ENCODE peak calls at places on chromosomes 12 and 14, in ten cellular contexts. G is aorta, O is heart left ventricle, Y is fibroblast of the aortic adventitia, T is adipocyte, V is A549, R is epithelial cell of proximal tubule, W is HCT116, Z is GM12878, E is MM.1S. J is an unnamed sample.

GRCh38 chr12:34393086-34393820 is 371.0 kb downstream of the ALG10 start:
- DNase-seq in Y (no peak), E (no peak), G (peak; percentile 70), Z (no peak), W (no peak), R (no peak), T (no peak), O (peak; percentile 2), V (no peak), J (no peak)

GRCh38 chr12:38934696-38935095 is 29.3 kb upstream of the CPNE8 start:
- DNase-seq in Z (no peak), R (no peak), E (no peak), V (no peak), W (no peak), G (no peak), O (no peak), Y (peak; percentile 9), T (no peak), J (no peak)

GRCh38 chr12:58528266-58528665 is 392.0 kb downstream of the LRIG3 start:
- DNase-seq in W (no peak), G (no peak), Y (no peak), E (no peak), R (no peak), O (no peak), Z (no peak), V (no peak), T (no peak), J (no peak)

GRCh38 chr14:104105071-104105821 is 19.7 kb downstream of the ASPG start:
- DNase-seq in R (no peak), Y (no peak), G (peak; percentile 59), W (no peak), E (no peak), T (no peak), V (no peak), O (no peak), Z (no peak), J (no peak)

GRCh38 chr14:54108481-54109471 is 152.2 kb upstream of the BMP4 start:
- DNase-seq in V (peak; percentile 17), Y (peak; percentile 95), G (no peak), T (peak; percentile 69), W (peak; percentile 48), R (peak; percentile 38), O (no peak), Z (no peak), E (no peak), J (peak; percentile 31)

GRCh38 chr12:60148831-60149230 is 553.0 kb downstream of the SLC16A7 start:
- DNase-seq in R (peak; percentile 26), G (no peak), O (no peak), W (peak; percentile 4), Z (no peak), V (peak; percentile 6), T (peak; percentile 82), Y (peak; percentile 92), E (no peak), J (peak; percentile 56)

GRCh38 chr12:95694148-95694547 is 96.4 kb downstream of the NTN4 start:
- DNase-seq in G (peak; percentile 76), Z (no peak), T (no peak), O (peak; percentile 65), V (no peak), E (no peak), Y (no peak), W (no peak), R (no peak), J (no peak)

GRCh38 chr14:96275182-96276112 is 19.4 kb downstream of the BDKRB1 start:
- DNase-seq in T (peak; percentile 91), G (peak; percentile 93), W (peak; percentile 29), E (peak; percentile 35), Y (peak; percentile 82), O (peak; percentile 51), V (peak; percentile 67), Z (peak; percentile 7), R (no peak), J (no peak)

GRCh38 chr12:108645686-108646596 is 12.2 kb upstream of the SELPLG start:
- DNase-seq in O (no peak), W (no peak), Z (no peak), Y (no peak), R (no peak), G (no peak), V (no peak), E (no peak), T (no peak), J (no peak)
- H3K4me3 ChIP-seq in O (no peak overlapping the region), W (no peak overlapping the region), Z (no peak overlapping the region), Y (no peak overlapping the region), R (no peak overlapping the region), G (no peak overlapping the region), V (no peak overlapping the region), E (no peak overlapping the region), T (no peak overlapping the region), J (no peak overlapping the region)

GRCh38 chr12:12881495-12881894 is 9.9 kb upstream of the GPRC5A start:
- DNase-seq in Y (peak; percentile 67), Z (no peak), W (peak; percentile 91), G (no peak), T (no peak), O (no peak), R (no peak), V (peak; percentile 90), E (no peak), J (no peak)

GRCh38 chr12:12883369-12884001 is 7.9 kb upstream of the GPRC5A start:
- DNase-seq in O (no peak), V (peak; percentile 94), R (no peak), E (no peak), Z (no peak), T (peak; percentile 66), G (no peak), Y (peak; percentile 76), W (no peak), J (no peak)

GRCh38 chr12:12882288-12882687 is 9.1 kb upstream of the GPRC5A start:
- DNase-seq in Y (no peak), V (no peak), O (no peak), G (no peak), R (no peak), Z (no peak), T (no peak), E (no peak), W (no peak), J (no peak)

GRCh38 chr12:12877789-12878455 is 13.4 kb upstream of the GPRC5A start:
- DNase-seq in T (peak; percentile 35), W (no peak), Z (no peak), E (no peak), Y (peak; percentile 31), G (no peak), R (no peak), V (no peak), O (no peak), J (no peak)

DNA sequence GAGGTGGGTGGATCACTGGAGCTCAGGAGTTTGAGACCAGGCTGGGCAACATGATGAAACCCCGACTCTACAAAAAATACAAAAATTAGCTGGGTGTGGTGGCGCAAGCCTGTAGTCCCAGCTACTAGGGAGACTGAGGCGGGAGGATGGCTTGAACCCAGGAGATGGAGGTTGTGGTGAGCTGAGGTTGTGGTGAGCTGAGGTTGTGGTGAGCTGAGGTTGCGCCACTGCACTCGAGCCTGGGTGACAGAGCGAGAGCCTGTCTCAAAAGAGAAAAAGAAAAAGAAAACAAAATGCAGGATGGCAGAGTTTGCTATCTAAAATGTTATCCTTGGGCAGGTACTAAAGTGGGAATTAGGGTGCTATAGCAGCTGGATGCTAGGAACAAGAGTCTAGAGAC is 10.8 kb upstream of the GPRC5A start:
- DNase-seq in T (no peak), E (no peak), R (no peak), Y (no peak), G (no peak), W (no peak), Z (no peak), V (no peak), O (no peak), J (no peak)
- H3K4me3 ChIP-seq in T (no peak overlapping the region), E (no peak overlapping the region), R (no peak overlapping the region), Y (no peak overlapping the region), G (no peak overlapping the region), W (no peak overlapping the region), Z (no peak overlapping the region), V (no peak overlapping the region), O (no peak overlapping the region), J (no peak overlapping the region)

GRCh38 chr14:88386395-88386794 is 938 bp downstream of the SPATA7 start:
- DNase-seq in W (no peak), R (no peak), Y (no peak), E (no peak), V (no peak), Z (no peak), O (no peak), T (peak; percentile 8), G (no peak), J (no peak)
- H3K4me3 ChIP-seq in W (peak overlapping the region; percentile 94), R (peak overlapping the region; percentile 92), Y (peak overlapping the region; percentile 99), E (peak overlapping the region; percentile 83), V (peak overlapping the region; percentile 79), Z (peak overlapping the region; percentile 83), O (peak overlapping the region; percentile 81), T (peak overlapping the region; percentile 92), G (no peak overlapping the region), J (peak overlapping the region; percentile 91)

GRCh38 chr12:4720637-4720995 is 416 bp downstream of the GALNT8 start:
- DNase-seq in T (no peak), Y (no peak), R (no peak), G (no peak), W (no peak), O (no peak), V (no peak), E (no peak), Z (no peak), J (no peak)

GRCh38 chr12:4717806-4718205 is 2.4 kb upstream of the GALNT8 start:
- DNase-seq in O (no peak), G (no peak), V (no peak), T (no peak), E (no peak), W (no peak), Z (no peak), R (no peak), Y (no peak), J (no peak)

GRCh38 chr12:4723226-4723625 is 3.0 kb downstream of the GALNT8 start:
- DNase-seq in W (no peak), Z (no peak), O (no peak), E (no peak), T (no peak), G (no peak), Y (no peak), V (no peak), R (no peak), J (no peak)

GRCh38 chr12:4725057-4725456 is 4.9 kb downstream of the GALNT8 start:
- DNase-seq in E (no peak), T (no peak), V (no peak), O (no peak), Z (no peak), W (no peak), Y (no peak), G (no peak), R (no peak), J (no peak)

DNA sequence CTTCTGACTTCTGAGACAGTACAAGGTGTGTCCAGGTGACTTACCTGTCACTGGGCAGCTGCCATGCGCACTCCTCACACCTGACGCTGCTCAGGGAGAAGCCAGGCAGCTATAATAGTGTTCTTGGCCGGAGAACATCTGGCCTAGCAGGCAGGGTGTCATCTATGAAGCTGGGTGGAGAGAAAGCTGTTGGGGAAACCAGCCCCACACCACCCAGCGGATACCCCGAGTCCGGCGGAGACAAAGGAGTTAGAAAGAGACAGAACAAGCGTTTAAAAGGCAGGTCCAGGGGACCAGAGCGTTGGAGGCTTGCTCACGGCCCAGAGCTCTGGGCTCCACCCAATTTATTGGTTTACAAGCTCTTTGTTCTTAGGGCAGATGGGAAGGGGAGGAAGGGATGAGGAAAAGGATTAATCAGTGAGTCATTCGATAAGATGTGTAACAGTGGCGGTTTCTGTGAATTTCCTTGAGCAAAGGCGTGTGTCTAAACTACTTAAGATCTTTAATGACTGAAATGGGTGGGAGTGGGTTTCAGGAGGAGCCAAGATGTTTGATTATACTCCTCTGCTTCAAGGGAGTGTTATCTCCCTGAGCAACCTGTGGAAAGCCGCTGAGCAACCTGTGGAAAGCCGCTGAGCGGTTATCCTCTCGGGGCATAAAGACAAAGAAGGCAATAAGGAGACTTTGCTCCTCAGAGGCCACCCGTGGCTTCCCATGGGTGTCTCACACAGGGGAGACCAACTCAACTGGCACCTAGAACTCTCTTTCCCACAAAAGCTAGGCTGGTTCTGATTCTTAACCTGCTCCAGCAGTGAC is at the start of gene GALNT8:
- DNase-seq in T (no peak), E (no peak), V (no peak), R (no peak), O (no peak), W (no peak), Y (no peak), Z (no peak), G (no peak), J (no peak)
- H3K4me3 ChIP-seq in T (no peak within 1 kb of the TSS), E (no peak within 1 kb of the TSS), V (no peak within 1 kb of the TSS), R (no peak within 1 kb of the TSS), O (no peak within 1 kb of the TSS), W (no peak within 1 kb of the TSS), Y (no peak within 1 kb of the TSS), Z (no peak within 1 kb of the TSS), G (no peak within 1 kb of the TSS), J (no peak within 1 kb of the TSS)

J was measured in skeletal muscle cell.